ENCODE peak calls at places on chromosomes 4 and X, in nine cellular contexts. K is NCI-H1092; N is GM19239; S is T-cell; Q is HTR-8/SVneo; P is amniotic stem cell; M is CD8-positive, alpha-beta memory T cell; D is NCI-H1436; I is stimulated activated CD4-positive, alpha-beta T cell treated with anti-CD3 and anti-CD28 coated beads, Interleukin-1b, Interleukin-23, amount 100 ng/mL, for 1 hour. Z is an unnamed sample.

GRCh38 chr4:176198316-176198903 is 3.0 kb upstream of the SPATA4 start:
- DNase-seq in K (no peak), N (no peak), S (no peak), Q (no peak), P (no peak), M (no peak), D (peak), I (no peak), Z (no peak)

GRCh38 chrX:9873952-9874351 is 87.7 kb downstream of the SHROOM2 start:
- DNase-seq in K (peak), N (peak), S (peak), Q (peak), P (no peak), M (peak), D (no peak), I (no peak), Z (no peak)

GRCh38 chrX:2159393-2159792 is 341.4 kb downstream of the DHRSX start:
- DNase-seq in K (no peak), N (no peak), S (no peak), Q (no peak), P (no peak), M (no peak), D (no peak), I (no peak), Z (no peak)

GRCh38 chrX:12984629-12985303 is 9.9 kb downstream of the TMSB4X start:
- DNase-seq in K (no peak), N (no peak), S (no peak), Q (peak), P (no peak), M (no peak), D (no peak), I (no peak), Z (no peak)

GRCh38 chrX:30652527-30653414 is 452 bp upstream of the GK start:
- DNase-seq in K (peak), N (peak), S (peak), Q (peak), P (peak), M (peak), D (peak), I (peak), Z (peak)

GRCh38 chr4:1204828-1205591 is 32.6 kb upstream of the SPON2 start:
- DNase-seq in K (no peak), N (no peak), S (no peak), Q (no peak), P (no peak), M (no peak), D (no peak), I (no peak), Z (no peak)

GRCh38 chrX:72644946-72645345 is 69.2 kb downstream of the PHKA1 start:
- DNase-seq in K (no peak), N (no peak), S (no peak), Q (no peak), P (no peak), M (no peak), D (no peak), I (no peak), Z (no peak)

GRCh38 chrX:57933321-57933720 is 23.1 kb upstream of the ZXDA start:
- DNase-seq in K (no peak), N (no peak), S (no peak), Q (no peak), P (no peak), M (no peak), D (no peak), I (no peak), Z (no peak)

GRCh38 chrX:41600266-41600665 is 88.5 kb upstream of the GPR34 start:
- DNase-seq in K (no peak), N (no peak), S (no peak), Q (peak), P (no peak), M (no peak), D (no peak), I (no peak), Z (no peak)

GRCh38 chr4:128031756-128032384 is 29.2 kb upstream of the LARP1B start:
- DNase-seq in K (no peak), N (no peak), S (no peak), Q (no peak), P (no peak), M (no peak), D (peak), I (no peak), Z (no peak)

GRCh38 chr4:79661196-79661595 is 253.2 kb upstream of the GK2 start:
- DNase-seq in K (no peak), N (no peak), S (no peak), Q (no peak), P (no peak), M (no peak), D (no peak), I (no peak), Z (no peak)

GRCh38 chr4:84985952-84986351 is 19.5 kb upstream of the WDFY3 start:
- DNase-seq in K (no peak), N (no peak), S (no peak), Q (no peak), P (no peak), M (no peak), D (no peak), I (no peak), Z (no peak)

GRCh38 chr4:183057255-183057654 is 41.8 kb upstream of the WWC2 start:
- DNase-seq in K (no peak), N (no peak), S (no peak), Q (no peak), P (no peak), M (no peak), D (no peak), I (no peak), Z (no peak)

GRCh38 chrX:47749185-47749967 is 87.3 kb upstream of the ZNF81 start:
- DNase-seq in K (no peak), N (no peak), S (no peak), Q (no peak), P (no peak), M (no peak), D (no peak), I (no peak), Z (no peak)

GRCh38 chrX:30488092-30488491 is 89.5 kb downstream of the TASL start:
- DNase-seq in K (no peak), N (no peak), S (no peak), Q (peak), P (no peak), M (no peak), D (no peak), I (no peak), Z (no peak)

GRCh38 chr4:81165853-81166430 is 49.1 kb downstream of the PRKG2 start:
- DNase-seq in K (no peak), N (no peak), S (no peak), Q (no peak), P (no peak), M (no peak), D (no peak), I (no peak), Z (no peak)

GRCh38 chrX:119391279-119391678 is 7.9 kb upstream of the SLC25A43 start:
- DNase-seq in K (no peak), N (peak), S (no peak), Q (no peak), P (no peak), M (no peak), D (no peak), I (no peak), Z (no peak)

GRCh38 chr4:119204898-119205297 is 7.6 kb upstream of the USP53 start:
- DNase-seq in K (no peak), N (no peak), S (no peak), Q (no peak), P (no peak), M (no peak), D (no peak), I (no peak), Z (no peak)

GRCh38 chr4:158133551-158133950 is 39.3 kb downstream of the GASK1B start:
- DNase-seq in K (no peak), N (no peak), S (no peak), Q (no peak), P (no peak), M (no peak), D (no peak), I (no peak), Z (no peak)

GRCh38 chrX:353566-354535 is 32.9 kb downstream of the PPP2R3B start:
- DNase-seq in K (no peak), N (no peak), S (no peak), Q (no peak), P (no peak), M (no peak), D (no peak), I (no peak), Z (no peak)

GRCh38 chrX:17527135-17527701 is 152.2 kb downstream of the NHS start:
- DNase-seq in K (no peak), N (no peak), S (no peak), Q (no peak), P (no peak), M (no peak), D (no peak), I (no peak), Z (no peak)

GRCh38 chr4:175309041-175309440 is 390.9 kb downstream of the ADAM29 start:
- DNase-seq in K (no peak), N (no peak), S (no peak), Q (no peak), P (no peak), M (no peak), D (no peak), I (no peak), Z (no peak)